ENCODE peak calls at places on chromosomes 4 and X, in four cellular contexts. One of them, this sample, is unnamed.

GRCh38 chr4:31146366-31146765 is 426.2 kb downstream of the PCDH7 start:
- DNase-seq in IMR-90: no peak
- DNase-seq in mesendoderm: no peak
- DNase-seq in mesenchymal stem cell: no peak
- DNase-seq in this sample: no peak

GRCh38 chr4:92101609-92102231 is 202.0 kb upstream of the GRID2 start:
- DNase-seq in IMR-90: peak; percentile 15
- DNase-seq in mesendoderm: no peak
- DNase-seq in mesenchymal stem cell: no peak
- DNase-seq in this sample: no peak

GRCh38 chrX:101229155-101229554 is 9.6 kb downstream of the DRP2 start:
- DNase-seq in IMR-90: peak; percentile 82
- DNase-seq in mesendoderm: no peak
- DNase-seq in mesenchymal stem cell: peak; percentile 64
- DNase-seq in this sample: no peak

GRCh38 chrX:85375333-85375738 is 4.1 kb downstream of the POF1B start:
- DNase-seq in IMR-90: no peak
- DNase-seq in mesendoderm: no peak
- DNase-seq in mesenchymal stem cell: no peak
- DNase-seq in this sample: no peak

GRCh38 chrX:14832591-14832990 is 40.3 kb downstream of the FANCB start:
- DNase-seq in IMR-90: peak; percentile 27
- DNase-seq in mesendoderm: no peak
- DNase-seq in mesenchymal stem cell: no peak
- DNase-seq in this sample: no peak

GRCh38 chrX:16882188-16882587 is 12.0 kb upstream of the RBBP7 start:
- DNase-seq in IMR-90: peak; percentile 25
- DNase-seq in mesendoderm: no peak
- DNase-seq in mesenchymal stem cell: peak; percentile 30
- DNase-seq in this sample: no peak

GRCh38 chr4:141898336-141898735 is 262.0 kb downstream of the IL15 start:
- DNase-seq in IMR-90: no peak
- DNase-seq in mesendoderm: no peak
- DNase-seq in mesenchymal stem cell: no peak
- DNase-seq in this sample: no peak

GRCh38 chrX:43375146-43375545 is 281.0 kb upstream of the MAOA start:
- DNase-seq in IMR-90: no peak
- DNase-seq in mesendoderm: no peak
- DNase-seq in mesenchymal stem cell: no peak
- DNase-seq in this sample: no peak

GRCh38 chrX:154397888-154398667 is at the start of gene RPL10:
- DNase-seq in IMR-90: peak; percentile 97
- DNase-seq in mesendoderm: peak; percentile 98
- DNase-seq in mesenchymal stem cell: peak; percentile 97
- DNase-seq in this sample: peak; percentile 95

GRCh38 chr4:47526281-47526680 is 41.2 kb downstream of the ATP10D start:
- DNase-seq in IMR-90: peak; percentile 53
- DNase-seq in mesendoderm: no peak
- DNase-seq in mesenchymal stem cell: no peak
- DNase-seq in this sample: no peak

GRCh38 chr4:143336828-143337599 is at the start of gene GAB1:
- DNase-seq in IMR-90: peak; percentile 80
- DNase-seq in mesendoderm: peak; percentile 95
- DNase-seq in mesenchymal stem cell: peak; percentile 92
- DNase-seq in this sample: peak; percentile 85

GRCh38 chr4:97153042-97153441 is 990.2 kb downstream of the STPG2 start:
- DNase-seq in IMR-90: no peak
- DNase-seq in mesendoderm: peak; percentile 54
- DNase-seq in mesenchymal stem cell: no peak
- DNase-seq in this sample: no peak

GRCh38 chrX:83508006-83508405 is at the start of gene POU3F4:
- DNase-seq in IMR-90: no peak
- DNase-seq in mesendoderm: peak; percentile 89
- DNase-seq in mesenchymal stem cell: no peak
- DNase-seq in this sample: peak; percentile 86

GRCh38 chr4:169723207-169723606 is 34.5 kb downstream of the HPF1 start:
- DNase-seq in IMR-90: no peak
- DNase-seq in mesendoderm: peak; percentile 38
- DNase-seq in mesenchymal stem cell: peak; percentile 4
- DNase-seq in this sample: no peak

GRCh38 chrX:123603516-123603915 is 129.3 kb downstream of the THOC2 start:
- DNase-seq in IMR-90: no peak
- DNase-seq in mesendoderm: no peak
- DNase-seq in mesenchymal stem cell: no peak
- DNase-seq in this sample: no peak

GRCh38 chr4:128521634-128522253 is 234.1 kb upstream of the PGRMC2 start:
- DNase-seq in IMR-90: peak; percentile 59
- DNase-seq in mesendoderm: peak; percentile 89
- DNase-seq in mesenchymal stem cell: peak; percentile 37
- DNase-seq in this sample: no peak

GRCh38 chr4:140106277-140106842 is 47.6 kb downstream of the MAML3 start:
- DNase-seq in IMR-90: no peak
- DNase-seq in mesendoderm: no peak
- DNase-seq in mesenchymal stem cell: peak; percentile 53
- DNase-seq in this sample: no peak

GRCh38 chr4:105184316-105184988 is 37.8 kb downstream of the TET2 start:
- DNase-seq in IMR-90: peak; percentile 35
- DNase-seq in mesendoderm: no peak
- DNase-seq in mesenchymal stem cell: no peak
- DNase-seq in this sample: no peak

GRCh38 chr4:185343726-185344581 is 51.8 kb downstream of the LRP2BP start:
- DNase-seq in IMR-90: peak; percentile 27
- DNase-seq in mesendoderm: no peak
- DNase-seq in mesenchymal stem cell: peak; percentile 81
- DNase-seq in this sample: no peak

DNA sequence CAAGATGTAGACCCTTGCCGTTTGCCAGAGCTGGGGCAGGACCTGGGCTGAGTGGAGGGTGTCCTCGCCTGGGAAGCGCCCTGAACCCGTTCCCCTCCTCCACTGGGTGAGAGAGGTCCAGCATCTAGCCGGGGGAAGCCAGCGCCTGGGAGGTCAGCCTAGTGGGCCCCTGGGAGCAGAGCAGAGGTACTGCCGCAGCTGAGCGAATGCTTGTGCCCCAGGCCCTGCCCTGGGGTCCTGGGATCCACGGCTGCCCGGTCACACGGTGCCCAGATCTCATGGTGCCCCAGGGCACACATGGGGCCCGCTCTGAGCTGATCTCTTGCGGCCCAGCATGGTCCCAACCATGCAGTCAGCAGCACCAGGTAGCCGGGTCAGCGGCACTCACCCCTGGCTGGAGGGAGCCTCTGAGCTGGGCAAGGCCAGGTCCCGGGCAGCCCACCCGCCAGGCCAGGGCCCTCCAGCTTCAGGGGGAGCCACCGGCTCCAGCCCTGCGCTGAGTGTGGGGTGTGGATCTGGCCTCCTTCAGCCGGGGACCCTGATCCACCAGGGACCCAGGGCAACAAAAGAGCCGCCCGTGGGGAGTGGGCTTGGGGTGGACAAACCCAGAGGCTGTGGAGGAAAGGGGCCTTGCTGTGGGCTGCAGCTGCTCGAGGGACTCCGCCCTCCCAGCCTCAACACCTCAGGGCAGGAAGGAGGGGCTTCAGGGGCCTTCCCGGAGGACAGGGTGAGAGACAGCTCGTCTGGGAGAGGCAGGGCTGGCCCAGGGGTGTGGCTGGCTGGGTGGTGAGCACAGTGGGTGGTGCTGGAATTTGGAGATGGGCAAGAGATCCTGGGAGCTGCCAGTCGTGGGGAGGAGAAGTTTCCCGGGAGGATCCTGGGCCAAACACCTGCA is 4.1 kb upstream of the CPLX1 start:
- DNase-seq in IMR-90: no peak
- DNase-seq in mesendoderm: peak; percentile 35
- DNase-seq in mesenchymal stem cell: no peak
- DNase-seq in this sample: no peak
- H2AK5ac ChIP-seq in IMR-90: no peak overlapping the region
- H2AK5ac ChIP-seq in mesendoderm: no peak overlapping the region
- H2AK5ac ChIP-seq in mesenchymal stem cell: no peak overlapping the region
- H2AK5ac ChIP-seq in this sample: no peak overlapping the region

GRCh38 chr4:41215155-41215554 is 813 bp upstream of the APBB2 start:
- DNase-seq in IMR-90: no peak
- DNase-seq in mesendoderm: no peak
- DNase-seq in mesenchymal stem cell: peak; percentile 18
- DNase-seq in this sample: no peak
- H2AK5ac ChIP-seq in IMR-90: no peak overlapping the region
- H2AK5ac ChIP-seq in mesendoderm: no peak overlapping the region
- H2AK5ac ChIP-seq in mesenchymal stem cell: peak overlapping the region; percentile 13
- H2AK5ac ChIP-seq in this sample: no peak overlapping the region

DNA sequence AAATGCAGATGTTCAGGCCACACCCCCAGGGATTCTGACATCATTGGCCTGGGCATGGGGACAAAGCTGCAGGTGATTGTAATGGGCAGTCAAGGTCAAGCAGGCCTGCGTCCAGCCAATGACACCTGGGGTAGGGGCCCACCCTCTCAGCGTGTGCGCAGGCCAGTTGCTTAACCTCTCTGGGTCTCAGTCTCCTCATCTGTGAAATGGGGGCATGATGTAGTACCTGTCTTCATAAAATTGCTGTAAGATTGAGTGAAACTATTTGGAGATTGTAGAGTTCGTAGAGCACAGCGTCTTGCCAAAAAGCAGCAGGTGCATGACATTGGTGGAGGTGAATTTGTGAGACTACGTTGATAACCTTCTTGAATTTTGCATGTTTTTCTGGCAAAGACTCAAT is 21.2 kb downstream of the RS1 start:
- DNase-seq in IMR-90: no peak
- DNase-seq in mesendoderm: no peak
- DNase-seq in mesenchymal stem cell: no peak
- DNase-seq in this sample: no peak
- H2AK5ac ChIP-seq in IMR-90: no peak overlapping the region
- H2AK5ac ChIP-seq in mesendoderm: no peak overlapping the region
- H2AK5ac ChIP-seq in mesenchymal stem cell: no peak overlapping the region
- H2AK5ac ChIP-seq in this sample: no peak overlapping the region

DNA sequence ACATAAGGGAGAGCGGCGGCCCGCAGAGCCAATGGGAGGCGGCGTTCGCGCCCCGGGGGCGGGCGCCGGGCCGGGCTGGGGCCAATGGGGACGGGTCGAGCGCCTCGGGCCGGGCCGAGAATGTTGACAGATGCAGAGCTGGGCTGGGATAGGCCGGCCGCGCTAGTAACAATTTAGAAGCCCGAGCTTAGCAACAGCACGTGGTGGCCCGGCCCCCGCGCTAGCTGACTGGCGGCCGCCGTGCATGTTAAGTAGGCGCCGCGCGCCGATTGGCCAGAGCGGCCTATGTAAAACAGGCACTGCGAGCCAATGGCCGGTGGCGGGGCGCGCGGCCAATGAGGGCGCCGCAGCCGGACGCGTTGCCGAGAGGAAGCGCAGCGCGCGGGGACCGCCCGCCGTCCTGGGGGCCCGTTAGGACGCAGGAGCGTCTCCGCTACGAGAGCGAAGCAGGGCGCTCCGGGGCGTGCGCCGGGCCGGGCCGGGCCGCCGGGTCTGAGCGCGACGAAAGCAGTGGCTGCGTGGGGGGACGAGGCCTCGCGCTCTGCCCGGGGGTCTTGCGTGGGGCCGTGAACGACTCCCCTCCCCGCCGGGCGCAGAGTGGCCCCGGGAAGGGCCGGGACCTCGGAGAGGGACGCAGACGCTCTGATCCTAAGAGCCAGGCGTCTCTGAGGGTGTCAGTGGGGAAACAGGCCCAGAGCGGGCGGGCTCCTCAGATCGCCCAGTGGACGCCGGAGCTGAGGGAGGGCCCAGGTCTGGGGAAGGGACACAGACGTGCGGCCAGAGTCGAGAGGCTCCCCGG is 435 bp upstream of the MXD4 start:
- DNase-seq in IMR-90: peak; percentile 99
- DNase-seq in mesendoderm: peak; percentile 100
- DNase-seq in mesenchymal stem cell: peak; percentile 100
- DNase-seq in this sample: peak; percentile 99
- H2AK5ac ChIP-seq in IMR-90: peak overlapping the region; percentile 87
- H2AK5ac ChIP-seq in mesendoderm: no peak overlapping the region
- H2AK5ac ChIP-seq in mesenchymal stem cell: peak overlapping the region; percentile 40
- H2AK5ac ChIP-seq in this sample: no peak overlapping the region

DNA sequence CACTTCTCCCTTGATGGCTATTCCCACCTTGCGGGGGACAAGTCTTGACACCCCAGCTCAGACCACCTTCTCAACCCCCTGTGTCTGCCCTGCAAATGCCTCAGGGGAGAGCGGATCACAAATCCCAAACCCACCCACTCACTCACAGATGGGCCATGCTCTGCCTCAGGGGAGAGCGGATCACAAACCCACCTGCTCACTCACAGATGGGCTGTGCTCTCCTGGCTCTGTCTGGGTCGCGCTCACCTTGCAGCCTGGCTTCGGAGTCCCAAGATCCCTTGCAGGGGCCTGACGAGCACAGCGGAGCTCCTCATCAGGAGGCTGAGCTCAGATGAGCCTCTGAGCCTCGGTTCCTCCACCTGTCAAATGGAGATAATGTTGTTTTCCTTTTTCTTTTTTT is 38.6 kb downstream of the HTRA3 start:
- DNase-seq in IMR-90: no peak
- DNase-seq in mesendoderm: no peak
- DNase-seq in mesenchymal stem cell: no peak
- DNase-seq in this sample: no peak
- H2AK5ac ChIP-seq in IMR-90: no peak overlapping the region
- H2AK5ac ChIP-seq in mesendoderm: no peak overlapping the region
- H2AK5ac ChIP-seq in mesenchymal stem cell: no peak overlapping the region
- H2AK5ac ChIP-seq in this sample: no peak overlapping the region

DNA sequence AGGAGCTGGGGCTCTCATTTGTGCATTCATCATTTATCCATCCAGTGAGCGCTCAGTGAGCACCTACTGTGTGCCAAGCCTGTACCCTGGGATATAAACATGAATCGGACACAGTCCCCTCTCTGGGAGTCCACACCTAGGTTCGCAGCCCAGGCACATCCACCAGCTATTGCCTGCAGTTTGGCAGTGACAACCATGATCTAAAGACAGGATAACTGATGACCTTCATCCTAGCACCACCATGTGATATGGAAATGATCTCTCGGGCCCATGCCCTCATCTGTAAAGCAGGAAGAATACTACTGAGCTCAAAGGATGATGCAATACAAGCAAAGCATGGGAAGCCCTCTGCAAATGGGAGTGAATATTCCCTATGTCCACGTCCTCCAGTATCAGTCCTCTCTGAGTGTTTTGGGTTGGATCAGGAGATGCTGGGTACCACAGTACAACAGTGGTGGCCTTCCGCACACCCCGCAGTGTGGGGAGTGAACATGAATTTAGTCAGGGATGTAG is 80.9 kb upstream of the MSX1 start:
- DNase-seq in IMR-90: no peak
- DNase-seq in mesendoderm: no peak
- DNase-seq in mesenchymal stem cell: no peak
- DNase-seq in this sample: no peak
- H2AK5ac ChIP-seq in IMR-90: no peak overlapping the region
- H2AK5ac ChIP-seq in mesendoderm: no peak overlapping the region
- H2AK5ac ChIP-seq in mesenchymal stem cell: no peak overlapping the region
- H2AK5ac ChIP-seq in this sample: no peak overlapping the region

This sample was measured in H9.